ENCODE peak calls at places on chromosomes 6 and 20, in eight cellular contexts. Q is Peyer's patch, N is H7, Y is cortex of kidney, R is AG09319, X is ACHN, E is endothelial cell, D is psoas muscle. I is an unnamed sample.
A peak's percentile ranks its signal among the peaks of the same experiment; 100 is the strongest.

GRCh38 chr6:164034602-164035140 is 620.2 kb downstream of the QKI start:
- DNase-seq in Q (no peak), N (no peak), Y (no peak), R (no peak), X (no peak), E (no peak), D (no peak), I (no peak)

GRCh38 chr6:49787176-49787575 is at the start of gene PGK2:
- DNase-seq in Q (no peak), N (peak; percentile 13), Y (no peak), R (no peak), X (no peak), E (no peak), D (no peak), I (peak; percentile 35)

GRCh38 chr6:27894839-27895762 is 17.1 kb downstream of the OR2B2 start:
- DNase-seq in Q (no peak), N (peak; percentile 63), Y (no peak), R (no peak), X (peak; percentile 86), E (peak; percentile 43), D (peak; percentile 30), I (peak; percentile 65)

GRCh38 chr6:125094563-125094962 is 59.0 kb upstream of the TPD52L1 start:
- DNase-seq in Q (no peak), N (no peak), Y (no peak), R (no peak), X (no peak), E (no peak), D (no peak), I (no peak)

GRCh38 chr6:134315974-134316391 is 1.9 kb downstream of the SGK1 start:
- DNase-seq in Q (no peak), N (no peak), Y (no peak), R (no peak), X (no peak), E (no peak), D (no peak), I (no peak)

GRCh38 chr6:133551847-133552331 is 310.7 kb downstream of the EYA4 start:
- DNase-seq in Q (no peak), N (peak; percentile 6), Y (no peak), R (peak; percentile 92), X (peak; percentile 19), E (no peak), D (peak; percentile 55), I (no peak)

GRCh38 chr6:31794866-31795615 is 511 bp downstream of the VARS1 start:
- DNase-seq in Q (no peak), N (peak; percentile 81), Y (no peak), R (no peak), X (peak; percentile 41), E (no peak), D (no peak), I (peak; percentile 64)

GRCh38 chr20:47568837-47569410 is 67.2 kb downstream of the NCOA3 start:
- DNase-seq in Q (no peak), N (no peak), Y (no peak), R (no peak), X (no peak), E (no peak), D (no peak), I (no peak)

GRCh38 chr20:43220612-43221011 is 30.9 kb upstream of the PTPRT start:
- DNase-seq in Q (no peak), N (no peak), Y (no peak), R (no peak), X (peak; percentile 51), E (no peak), D (no peak), I (no peak)

GRCh38 chr6:50831216-50831615 is 12.5 kb downstream of the TFAP2B start:
- DNase-seq in Q (no peak), N (no peak), Y (no peak), R (no peak), X (no peak), E (no peak), D (no peak), I (no peak)

GRCh38 chr6:125835221-125835744 is 44.5 kb downstream of the NCOA7 start:
- DNase-seq in Q (no peak), N (no peak), Y (no peak), R (peak; percentile 65), X (no peak), E (no peak), D (no peak), I (no peak)

GRCh38 chr6:156880913-156881312 is 103.7 kb downstream of the ARID1B start:
- DNase-seq in Q (no peak), N (no peak), Y (no peak), R (no peak), X (no peak), E (no peak), D (no peak), I (no peak)

GRCh38 chr6:152268846-152269442 is 368.2 kb downstream of the SYNE1 start:
- DNase-seq in Q (no peak), N (no peak), Y (no peak), R (no peak), X (no peak), E (no peak), D (no peak), I (no peak)

GRCh38 chr6:107629545-107630147 is 139.7 kb downstream of the SOBP start:
- DNase-seq in Q (no peak), N (no peak), Y (no peak), R (no peak), X (no peak), E (no peak), D (no peak), I (no peak)

GRCh38 chr6:32968770-32969684 is 633 bp downstream of the BRD2 start:
- DNase-seq in Q (peak; percentile 77), N (peak; percentile 94), Y (peak; percentile 89), R (peak; percentile 63), X (peak; percentile 84), E (peak; percentile 53), D (peak; percentile 77), I (peak; percentile 67)

GRCh38 chr6:37083243-37084138 is 78.0 kb downstream of the FGD2 start:
- DNase-seq in Q (peak; percentile 76), N (no peak), Y (no peak), R (peak; percentile 85), X (no peak), E (no peak), D (peak; percentile 63), I (no peak)

GRCh38 chr6:100479180-100480035 is 14.7 kb upstream of the SIM1 start:
- DNase-seq in Q (no peak), N (peak; percentile 35), Y (no peak), R (peak; percentile 22), X (peak; percentile 42), E (no peak), D (no peak), I (no peak)

GRCh38 chr6:150937126-150937906 is 71.8 kb downstream of the MTHFD1L start:
- DNase-seq in Q (no peak), N (no peak), Y (no peak), R (peak; percentile 34), X (no peak), E (no peak), D (peak; percentile 75), I (no peak)

GRCh38 chr6:41200901-41201783 is at the start of gene TREML2:
- DNase-seq in Q (no peak), N (no peak), Y (no peak), R (no peak), X (no peak), E (no peak), D (no peak), I (no peak)

GRCh38 chr6:57190140-57190539 is 18.0 kb downstream of the BAG2 start:
- DNase-seq in Q (no peak), N (no peak), Y (no peak), R (no peak), X (peak; percentile 36), E (no peak), D (no peak), I (no peak)

GRCh38 chr20:49279677-49280462 is 2.0 kb upstream of the ZNFX1 start:
- DNase-seq in Q (no peak), N (no peak), Y (no peak), R (no peak), X (no peak), E (no peak), D (no peak), I (no peak)

I was measured in HEK293T.